ENCODE peak calls at places on chromosomes 13 and 19, in ten cellular contexts. L is activated CD8-positive, alpha-beta memory T cell treated with anti-CD3 and anti-CD28 coated beads for 4 hours; Q is cardiac muscle cell; X is stimulated activated CD8-positive, alpha-beta memory T cell treated with anti-CD3 and anti-CD28 coated beads, Interleukin-15, amount 100 ng/mL, for 4 hours; R is NCI-H446 treated with DMSO at 0.1 percent for 48 hours; O is T-cell; S is amniotic epithelial cell; Y is CD8-positive, alpha-beta T cell; F is activated CD4-positive, alpha-beta T cell treated with anti-CD3 and anti-CD28 coated beads, Interleukin-2, amount 10 ng/mL, durations not matched to agents 7 days and 5 days; N is stimulated activated CD4-positive, alpha-beta T cell treated with anti-CD3 and anti-CD28 coated beads, Interleukin-15, amount 100 ng/mL, for 1 hour. J is an unnamed sample.

GRCh38 chr19:4082172-4082571 is 15.5 kb upstream of the ZBTB7A start:
- DNase-seq in N (no peak), F (no peak), L (no peak), O (no peak), Q (no peak), X (no peak), R (no peak), Y (no peak), S (no peak), J (no peak)

GRCh38 chr13:47901451-47901850 is 99.6 kb downstream of the SUCLA2 start:
- DNase-seq in R (no peak), F (no peak), Q (peak), N (no peak), S (peak), X (no peak), L (no peak), O (no peak), Y (no peak), J (no peak)

GRCh38 chr13:99191900-99192399 is 8.7 kb upstream of the UBAC2 start:
- DNase-seq in N (no peak), F (no peak), Y (no peak), S (no peak), X (no peak), R (no peak), O (no peak), Q (peak), L (no peak), J (no peak)

GRCh38 chr13:58994077-58994476 is 1169.7 kb downstream of the DIAPH3 start:
- DNase-seq in S (no peak), X (no peak), F (no peak), R (no peak), N (no peak), O (no peak), Y (no peak), Q (no peak), L (no peak), J (no peak)

GRCh38 chr19:27744926-27745844 is 1467.8 kb downstream of the UQCRFS1 start:
- DNase-seq in X (no peak), N (no peak), Y (no peak), S (no peak), R (no peak), L (no peak), F (no peak), O (no peak), Q (no peak), J (no peak)

GRCh38 chr13:88107486-88108044 is 436.4 kb downstream of the SLITRK5 start:
- DNase-seq in R (no peak), X (no peak), L (no peak), S (no peak), Y (no peak), O (no peak), F (no peak), Q (no peak), N (no peak), J (no peak)

GRCh38 chr19:29211562-29212416 is 1.2 kb downstream of the UQCRFS1 start:
- DNase-seq in R (no peak), L (no peak), S (peak), Q (peak), F (peak), X (no peak), O (no peak), N (no peak), Y (no peak), J (no peak)

GRCh38 chr13:69601661-69602060 is 506.0 kb upstream of the ATXN8OS start:
- DNase-seq in F (no peak), R (no peak), S (no peak), Q (no peak), L (no peak), Y (no peak), N (no peak), O (no peak), X (no peak), J (no peak)

GRCh38 chr13:43786766-43787517 is at the start of gene ENOX1:
- DNase-seq in N (peak), X (no peak), L (no peak), F (peak), Y (no peak), R (peak), O (no peak), Q (peak), S (peak), J (no peak)

GRCh38 chr19:30927705-30928104 is 421.5 kb downstream of the TSHZ3 start:
- DNase-seq in Y (no peak), O (no peak), S (no peak), R (no peak), X (no peak), Q (no peak), N (no peak), F (no peak), L (no peak), J (no peak)

GRCh38 chr19:6705931-6706632 is 14.4 kb downstream of the C3 start:
- DNase-seq in X (no peak), S (no peak), L (no peak), F (no peak), Y (no peak), N (no peak), O (no peak), R (no peak), Q (no peak), J (no peak)

GRCh38 chr19:47613165-47614146 is 4.5 kb downstream of the BICRA start:
- DNase-seq in S (peak), R (no peak), F (no peak), N (no peak), Q (peak), Y (no peak), O (no peak), X (no peak), L (no peak), J (no peak)

GRCh38 chr13:59477011-59477410 is 686.7 kb downstream of the DIAPH3 start:
- DNase-seq in Q (no peak), S (no peak), X (no peak), R (no peak), N (no peak), Y (no peak), F (no peak), L (no peak), O (no peak), J (no peak)

GRCh38 chr19:51786651-51787494 is 8.1 kb upstream of the FPR3 start:
- DNase-seq in Q (no peak), R (no peak), S (no peak), F (no peak), X (no peak), Y (no peak), L (no peak), O (no peak), N (no peak), J (no peak)

GRCh38 chr13:74871671-74872070 is 610.3 kb downstream of the TBC1D4 start:
- DNase-seq in X (no peak), Q (no peak), L (no peak), F (no peak), Y (no peak), S (peak), R (no peak), O (no peak), N (no peak), J (peak)

GRCh38 chr13:97743946-97744345 is 209.5 kb upstream of the IPO5 start:
- DNase-seq in L (no peak), R (no peak), S (peak), Q (peak), X (no peak), F (no peak), Y (no peak), O (no peak), N (no peak), J (no peak)

GRCh38 chr13:20475927-20476691 is 49.5 kb downstream of the CRYL1 start:
- DNase-seq in R (no peak), S (no peak), L (peak), N (peak), Y (peak), Q (no peak), X (peak), F (peak), O (peak), J (no peak)

GRCh38 chr19:57807541-57807940 is 7.2 kb downstream of the ZNF552 start:
- DNase-seq in Y (no peak), O (no peak), L (no peak), R (no peak), Q (peak), F (no peak), N (no peak), S (peak), X (no peak), J (no peak)

GRCh38 chr19:31285744-31286143 is 63.5 kb downstream of the TSHZ3 start:
- DNase-seq in X (no peak), Y (no peak), L (no peak), O (no peak), S (peak), R (no peak), N (no peak), Q (peak), F (no peak), J (no peak)

J was measured in HFF-Myc.